ENCODE peak calls at places on chromosomes 12 and 14, in eight cellular contexts. L is activated CD4-positive, alpha-beta T cell treated with anti-CD3 and anti-CD28 coated beads, Interleukin-2, amount 50 U/mL, for 48 hours; I is stimulated activated CD8-positive, alpha-beta memory T cell treated with anti-CD3 and anti-CD28 coated beads, Interleukin-7, amount 100 ng/mL, for 24 hours; P is left ventricle myocardium superior; A is H4; K is A549; D is HFFc6; O is activated naive CD4-positive, alpha-beta T cell. M is an unnamed sample.

GRCh38 chr12:2344476-2344875 is 291.7 kb downstream of the CACNA1C start:
- DNase-seq in P (no peak), D (no peak), L (no peak), O (no peak), I (no peak), A (no peak), K (no peak), M (no peak)

GRCh38 chr12:92987846-92988621 is 58.9 kb upstream of the EEA1 start:
- DNase-seq in I (no peak), D (no peak), P (peak; percentile 40), O (no peak), A (no peak), K (no peak), L (peak; percentile 66), M (peak; percentile 47)

GRCh38 chr14:53167602-53168328 is 14.6 kb upstream of the DDHD1 start:
- DNase-seq in I (no peak), D (no peak), A (peak; percentile 34), K (no peak), L (no peak), O (no peak), P (no peak), M (no peak)

GRCh38 chr14:32800320-32800719 is 138.4 kb upstream of the NPAS3 start:
- DNase-seq in L (no peak), D (no peak), K (no peak), O (no peak), P (no peak), I (no peak), A (no peak), M (no peak)

GRCh38 chr14:101405171-101405883 is 156.0 kb upstream of the DIO3 start:
- DNase-seq in P (no peak), A (peak; percentile 46), D (no peak), K (peak; percentile 29), L (no peak), O (no peak), I (no peak), M (no peak)

GRCh38 chr12:93167841-93168492 is 209.8 kb upstream of the NUDT4 start:
- DNase-seq in L (peak; percentile 43), O (no peak), I (no peak), D (no peak), P (no peak), A (no peak), K (no peak), M (peak; percentile 49)

GRCh38 chr14:26841361-26841760 is 243.5 kb upstream of the NOVA1 start:
- DNase-seq in O (no peak), L (no peak), K (no peak), D (no peak), A (no peak), I (no peak), P (no peak), M (no peak)

GRCh38 chr14:77097689-77098469 is at the start of gene CIPC:
- DNase-seq in P (peak; percentile 100), O (peak; percentile 98), A (peak; percentile 98), D (peak; percentile 98), L (peak; percentile 100), K (peak; percentile 99), I (peak; percentile 97), M (peak; percentile 98)

GRCh38 chr12:76633415-76633814 is 73.8 kb upstream of the OSBPL8 start:
- DNase-seq in D (no peak), O (no peak), K (no peak), L (no peak), I (no peak), P (no peak), A (no peak), M (no peak)

GRCh38 chr14:94897583-94897982 is 127.7 kb upstream of the GSC start:
- DNase-seq in D (no peak), P (no peak), I (no peak), L (no peak), K (no peak), A (no peak), O (no peak), M (no peak)

GRCh38 chr12:56723889-56724659 is 1.0 kb downstream of the NACA start:
- DNase-seq in K (peak; percentile 40), O (no peak), A (peak; percentile 40), D (peak; percentile 68), P (peak; percentile 56), I (no peak), L (no peak), M (no peak)

GRCh38 chr12:29073631-29074239 is 75.3 kb upstream of the FAR2 start:
- DNase-seq in O (no peak), P (no peak), D (peak; percentile 22), K (peak; percentile 51), I (no peak), A (peak; percentile 34), L (no peak), M (peak; percentile 17)

GRCh38 chr12:122395319-122395718 is 27.1 kb downstream of the CLIP1 start:
- DNase-seq in O (no peak), D (peak; percentile 80), L (no peak), P (no peak), K (peak; percentile 81), A (peak; percentile 29), I (no peak), M (no peak)

GRCh38 chr12:39935275-39935674 is 170.6 kb downstream of the SLC2A13 start:
- DNase-seq in A (no peak), K (no peak), L (no peak), I (no peak), P (no peak), O (no peak), D (no peak), M (no peak)

GRCh38 chr12:57864382-57864781 is 17.9 kb upstream of the CTDSP2 start:
- DNase-seq in P (peak; percentile 36), D (peak; percentile 30), I (no peak), L (no peak), O (no peak), A (no peak), K (no peak), M (no peak)

GRCh38 chr12:84738481-84738972 is 174.1 kb downstream of the SLC6A15 start:
- DNase-seq in P (no peak), K (no peak), I (no peak), D (peak; percentile 89), O (no peak), A (peak; percentile 14), L (no peak), M (no peak)

GRCh38 chr14:97707603-97708002 is 910.4 kb downstream of the VRK1 start:
- DNase-seq in A (no peak), L (peak; percentile 32), P (no peak), K (no peak), O (no peak), D (no peak), I (no peak), M (no peak)

GRCh38 chr14:76812093-76812421 is 625 bp downstream of the ANGEL1 start:
- DNase-seq in A (no peak), D (no peak), O (no peak), K (no peak), I (no peak), L (no peak), P (no peak), M (peak; percentile 47)

GRCh38 chr14:86203843-86204242 is 673.9 kb downstream of the FLRT2 start:
- DNase-seq in P (no peak), O (no peak), L (no peak), A (no peak), K (no peak), I (no peak), D (no peak), M (no peak)

GRCh38 chr12:63876980-63877379 is 32.5 kb downstream of the SRGAP1 start:
- DNase-seq in K (peak; percentile 26), A (no peak), O (no peak), I (no peak), P (no peak), L (no peak), D (no peak), M (no peak)

GRCh38 chr12:124238886-124239285 is 56.0 kb upstream of the RFLNA start:
- DNase-seq in K (no peak), D (no peak), O (no peak), L (no peak), I (no peak), A (no peak), P (no peak), M (no peak)

GRCh38 chr12:120540445-120540844 is 6.3 kb downstream of the RNF10 start:
- DNase-seq in A (no peak), I (no peak), P (no peak), L (no peak), D (no peak), K (no peak), O (no peak), M (no peak)

GRCh38 chr14:30417121-30417520 is 141.8 kb upstream of the G2E3 start:
- DNase-seq in K (peak; percentile 7), P (no peak), O (no peak), A (no peak), I (no peak), L (no peak), D (no peak), M (no peak)

GRCh38 chr14:79432640-79433039 is 778.7 kb downstream of the DIO2 start:
- DNase-seq in P (no peak), I (no peak), K (no peak), A (no peak), L (no peak), O (no peak), D (no peak), M (no peak)

GRCh38 chr14:74616507-74616906 is 4.5 kb upstream of the LTBP2 start:
- DNase-seq in L (peak; percentile 40), O (no peak), K (peak; percentile 61), P (no peak), D (peak; percentile 85), A (peak; percentile 50), I (no peak), M (no peak)

GRCh38 chr14:103630364-103631108 is 1.5 kb downstream of the KLC1 start:
- DNase-seq in A (no peak), O (no peak), K (no peak), D (no peak), P (no peak), I (no peak), L (no peak), M (no peak)

GRCh38 chr14:84068288-84068687 is 1461.7 kb upstream of the FLRT2 start:
- DNase-seq in I (no peak), O (no peak), K (no peak), A (no peak), P (no peak), L (no peak), D (no peak), M (no peak)

GRCh38 chr14:56129941-56130340 is 11.7 kb downstream of the PELI2 start:
- DNase-seq in K (no peak), P (peak; percentile 51), L (no peak), A (no peak), O (no peak), D (no peak), I (no peak), M (no peak)

GRCh38 chr14:73245401-73246325 is 8.4 kb downstream of the PAPLN start:
- DNase-seq in L (peak; percentile 61), P (peak; percentile 79), O (peak; percentile 23), K (no peak), A (no peak), D (peak; percentile 35), I (peak; percentile 9), M (peak; percentile 81)

GRCh38 chr12:108833757-108834472 is 23.5 kb downstream of the SSH1 start:
- DNase-seq in A (no peak), D (peak; percentile 55), K (no peak), P (peak; percentile 89), L (no peak), O (no peak), I (no peak), M (no peak)

GRCh38 chr14:81889529-81889928 is 355.9 kb upstream of the SEL1L start:
- DNase-seq in I (no peak), K (no peak), P (no peak), A (no peak), D (no peak), O (no peak), L (no peak), M (no peak)

GRCh38 chr12:27869567-27869966 is 89.5 kb upstream of the MANSC4 start:
- DNase-seq in K (no peak), P (peak; percentile 80), L (no peak), D (no peak), A (no peak), O (no peak), I (no peak), M (no peak)

GRCh38 chr12:124862768-124863408 is 776 bp downstream of the SCARB1 start:
- DNase-seq in D (peak; percentile 13), I (no peak), P (no peak), K (no peak), A (no peak), L (peak; percentile 32), O (no peak), M (no peak)

GRCh38 chr12:109847166-109847700 is 14.0 kb upstream of the TRPV4 start:
- DNase-seq in K (no peak), O (no peak), D (no peak), L (no peak), A (no peak), I (no peak), P (no peak), M (no peak)